ENCODE peak calls at places on chromosomes 7 and 10, in ten cellular contexts. One of them, this sample, is unnamed.

GRCh38 chr10:24556746-24557742 is 166.6 kb downstream of the ARHGAP21 start:
- DNase-seq in dorsolateral prefrontal cortex: no peak
- DNase-seq in GM20000: peak
- DNase-seq in pancreas: no peak
- DNase-seq in tibial artery: no peak
- DNase-seq in endothelial cell: peak
- DNase-seq in HFFc6: peak
- DNase-seq in left ventricle myocardium inferior: no peak
- DNase-seq in astrocyte of the spinal cord: peak
- DNase-seq in A549: peak
- DNase-seq in this sample: peak

GRCh38 chr10:109393425-109393824 is 529.9 kb downstream of the XPNPEP1 start:
- DNase-seq in HFFc6: no peak
- DNase-seq in left ventricle myocardium inferior: no peak
- DNase-seq in A549: no peak
- DNase-seq in tibial artery: no peak
- DNase-seq in dorsolateral prefrontal cortex: no peak
- DNase-seq in pancreas: no peak
- DNase-seq in astrocyte of the spinal cord: no peak
- DNase-seq in GM20000: no peak
- DNase-seq in endothelial cell: no peak
- DNase-seq in this sample: no peak

GRCh38 chr10:133365461-133366129 is 7.6 kb downstream of the ECHS1 start:
- DNase-seq in endothelial cell: no peak
- DNase-seq in left ventricle myocardium inferior: no peak
- DNase-seq in pancreas: no peak
- DNase-seq in HFFc6: no peak
- DNase-seq in GM20000: no peak
- DNase-seq in astrocyte of the spinal cord: no peak
- DNase-seq in dorsolateral prefrontal cortex: no peak
- DNase-seq in A549: no peak
- DNase-seq in tibial artery: no peak
- DNase-seq in this sample: no peak

GRCh38 chr7:5278781-5279180 is 4.0 kb upstream of the SLC29A4 start:
- DNase-seq in left ventricle myocardium inferior: no peak
- DNase-seq in pancreas: no peak
- DNase-seq in astrocyte of the spinal cord: peak
- DNase-seq in endothelial cell: no peak
- DNase-seq in HFFc6: no peak
- DNase-seq in dorsolateral prefrontal cortex: no peak
- DNase-seq in GM20000: no peak
- DNase-seq in tibial artery: no peak
- DNase-seq in A549: no peak
- DNase-seq in this sample: no peak

GRCh38 chr10:118343115-118343514 is 991 bp upstream of the FAM204A start:
- DNase-seq in GM20000: no peak
- DNase-seq in left ventricle myocardium inferior: no peak
- DNase-seq in HFFc6: peak
- DNase-seq in A549: peak
- DNase-seq in astrocyte of the spinal cord: peak
- DNase-seq in dorsolateral prefrontal cortex: no peak
- DNase-seq in pancreas: no peak
- DNase-seq in tibial artery: no peak
- DNase-seq in endothelial cell: no peak
- DNase-seq in this sample: peak

GRCh38 chr7:102280521-102280920 is 6.1 kb upstream of the SH2B2 start:
- DNase-seq in tibial artery: no peak
- DNase-seq in A549: no peak
- DNase-seq in endothelial cell: no peak
- DNase-seq in left ventricle myocardium inferior: no peak
- DNase-seq in astrocyte of the spinal cord: no peak
- DNase-seq in HFFc6: no peak
- DNase-seq in GM20000: no peak
- DNase-seq in dorsolateral prefrontal cortex: no peak
- DNase-seq in pancreas: no peak
- DNase-seq in this sample: no peak

GRCh38 chr10:68560916-68561691 is 967 bp downstream of the TET1 start:
- DNase-seq in GM20000: peak
- DNase-seq in tibial artery: peak
- DNase-seq in left ventricle myocardium inferior: peak
- DNase-seq in endothelial cell: peak
- DNase-seq in pancreas: peak
- DNase-seq in astrocyte of the spinal cord: peak
- DNase-seq in dorsolateral prefrontal cortex: no peak
- DNase-seq in HFFc6: no peak
- DNase-seq in A549: no peak
- DNase-seq in this sample: no peak

GRCh38 chr7:76515999-76516443 is 5.7 kb downstream of the UPK3B start:
- DNase-seq in endothelial cell: peak
- DNase-seq in pancreas: no peak
- DNase-seq in dorsolateral prefrontal cortex: peak
- DNase-seq in GM20000: peak
- DNase-seq in left ventricle myocardium inferior: peak
- DNase-seq in astrocyte of the spinal cord: no peak
- DNase-seq in tibial artery: no peak
- DNase-seq in HFFc6: no peak
- DNase-seq in A549: no peak
- DNase-seq in this sample: peak

GRCh38 chr10:103884681-103885139 is 29.3 kb upstream of the SH3PXD2A start:
- DNase-seq in astrocyte of the spinal cord: peak
- DNase-seq in dorsolateral prefrontal cortex: no peak
- DNase-seq in endothelial cell: peak
- DNase-seq in A549: peak
- DNase-seq in left ventricle myocardium inferior: no peak
- DNase-seq in HFFc6: peak
- DNase-seq in pancreas: no peak
- DNase-seq in GM20000: peak
- DNase-seq in tibial artery: no peak
- DNase-seq in this sample: peak

GRCh38 chr10:110005716-110006115 is 2.1 kb upstream of the ADD3 start:
- DNase-seq in tibial artery: peak
- DNase-seq in GM20000: no peak
- DNase-seq in left ventricle myocardium inferior: peak
- DNase-seq in pancreas: no peak
- DNase-seq in astrocyte of the spinal cord: peak
- DNase-seq in dorsolateral prefrontal cortex: peak
- DNase-seq in A549: peak
- DNase-seq in endothelial cell: peak
- DNase-seq in HFFc6: peak
- DNase-seq in this sample: no peak

GRCh38 chr7:155594961-155595366 is 48.6 kb upstream of the CNPY1 start:
- DNase-seq in endothelial cell: no peak
- DNase-seq in dorsolateral prefrontal cortex: no peak
- DNase-seq in A549: no peak
- DNase-seq in pancreas: no peak
- DNase-seq in GM20000: no peak
- DNase-seq in astrocyte of the spinal cord: no peak
- DNase-seq in tibial artery: no peak
- DNase-seq in left ventricle myocardium inferior: no peak
- DNase-seq in HFFc6: no peak
- DNase-seq in this sample: peak

GRCh38 chr7:9822458-9823290 is 1151.0 kb upstream of the PHF14 start:
- DNase-seq in astrocyte of the spinal cord: no peak
- DNase-seq in pancreas: no peak
- DNase-seq in tibial artery: no peak
- DNase-seq in GM20000: no peak
- DNase-seq in dorsolateral prefrontal cortex: no peak
- DNase-seq in A549: no peak
- DNase-seq in endothelial cell: no peak
- DNase-seq in left ventricle myocardium inferior: no peak
- DNase-seq in HFFc6: no peak
- DNase-seq in this sample: no peak

GRCh38 chr7:76244781-76245391 is 43.2 kb downstream of the SRRM3 start:
- DNase-seq in endothelial cell: no peak
- DNase-seq in pancreas: no peak
- DNase-seq in astrocyte of the spinal cord: no peak
- DNase-seq in GM20000: no peak
- DNase-seq in tibial artery: no peak
- DNase-seq in left ventricle myocardium inferior: no peak
- DNase-seq in dorsolateral prefrontal cortex: no peak
- DNase-seq in A549: no peak
- DNase-seq in HFFc6: no peak
- DNase-seq in this sample: no peak

DNA sequence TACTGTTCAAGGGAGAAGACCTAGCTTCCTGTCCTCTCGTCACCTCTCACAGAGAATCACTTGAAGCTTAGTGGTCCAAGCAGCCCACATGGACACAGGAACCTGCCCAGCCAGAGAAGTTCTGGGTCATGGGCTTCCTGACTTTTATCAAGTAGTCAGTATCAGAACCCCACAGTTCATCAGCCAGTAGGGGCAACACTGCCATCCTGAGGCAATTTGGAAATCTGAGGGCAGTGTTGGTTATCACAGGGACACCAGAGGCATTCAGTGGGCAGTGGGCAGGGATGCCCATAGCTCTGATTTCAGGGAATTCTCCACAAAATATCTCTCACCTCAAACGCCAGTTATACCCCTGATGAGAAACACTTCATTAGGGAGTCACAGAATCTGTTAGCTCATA is 22.5 kb upstream of the MGAM2 start:
- DNase-seq in A549: peak
- DNase-seq in endothelial cell: no peak
- DNase-seq in pancreas: no peak
- DNase-seq in astrocyte of the spinal cord: no peak
- DNase-seq in left ventricle myocardium inferior: no peak
- DNase-seq in dorsolateral prefrontal cortex: no peak
- DNase-seq in HFFc6: no peak
- DNase-seq in GM20000: no peak
- DNase-seq in tibial artery: no peak
- DNase-seq in this sample: no peak
- TF ChIP-seq CTCF in A549: no peak
- TF ChIP-seq CTCF in endothelial cell: no peak
- TF ChIP-seq CTCF in pancreas: no peak
- TF ChIP-seq CTCF in astrocyte of the spinal cord: no peak
- TF ChIP-seq CTCF in left ventricle myocardium inferior: no peak
- TF ChIP-seq CTCF in dorsolateral prefrontal cortex: no peak
- TF ChIP-seq CTCF in HFFc6: no peak
- TF ChIP-seq CTCF in GM20000: no peak
- TF ChIP-seq CTCF in tibial artery: no peak
- TF ChIP-seq CTCF in this sample: no peak

DNA sequence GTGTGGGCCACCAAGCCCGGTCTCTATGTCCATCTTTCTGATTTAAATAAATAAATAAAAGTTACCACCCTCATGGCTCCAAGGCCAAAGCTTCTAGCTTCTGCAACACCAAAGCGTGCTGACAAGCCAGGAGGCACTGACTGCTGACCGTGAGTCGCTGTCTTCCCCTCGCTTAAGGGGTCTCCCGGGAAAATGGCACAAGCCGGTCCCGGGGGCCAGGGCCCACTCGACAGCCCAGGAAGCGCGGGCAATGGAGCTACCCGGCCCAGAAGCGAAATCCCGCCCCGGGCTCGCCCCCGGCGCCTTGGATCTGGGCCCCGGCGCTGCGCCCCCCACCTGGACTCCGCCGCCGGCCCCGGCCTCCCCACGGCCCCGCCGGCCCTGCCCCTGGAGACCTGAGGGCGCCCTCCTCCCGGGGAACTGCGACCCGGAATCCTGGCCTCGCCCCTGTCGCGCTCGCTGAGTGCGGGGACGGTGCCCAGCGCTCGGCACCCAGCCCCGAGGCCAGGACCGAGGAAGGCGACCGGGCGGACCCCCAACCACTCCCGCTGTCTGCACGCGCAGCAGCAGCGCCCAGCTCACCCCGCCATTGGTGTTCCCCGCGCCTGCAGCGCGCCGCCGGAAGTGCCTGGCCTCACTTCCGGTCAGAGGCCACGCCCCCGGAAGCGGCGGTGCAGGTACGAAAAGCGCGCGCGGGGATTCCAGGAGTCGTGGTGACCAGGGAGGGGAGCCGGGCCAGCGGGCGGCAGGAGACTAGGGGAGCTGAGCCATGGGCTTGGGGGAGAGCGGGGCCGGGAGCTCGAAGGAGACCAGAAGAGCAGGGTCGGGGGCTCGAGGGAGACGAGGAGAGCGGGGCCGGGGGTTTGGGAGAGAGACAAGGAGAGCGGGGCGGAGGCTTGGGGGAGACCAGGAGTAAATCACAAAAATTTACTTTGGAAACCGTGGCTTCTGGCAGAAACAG is at the start of the genes MRM2 and NUDT1:
- DNase-seq in HFFc6: peak
- DNase-seq in astrocyte of the spinal cord: peak
- DNase-seq in left ventricle myocardium inferior: peak
- DNase-seq in dorsolateral prefrontal cortex: peak
- DNase-seq in endothelial cell: peak
- DNase-seq in A549: peak
- DNase-seq in tibial artery: peak
- DNase-seq in GM20000: peak
- DNase-seq in pancreas: peak
- DNase-seq in this sample: peak
- TF ChIP-seq CTCF in HFFc6: no peak
- TF ChIP-seq CTCF in astrocyte of the spinal cord: no peak
- TF ChIP-seq CTCF in left ventricle myocardium inferior: peak
- TF ChIP-seq CTCF in dorsolateral prefrontal cortex: no peak
- TF ChIP-seq CTCF in endothelial cell: no peak
- TF ChIP-seq CTCF in A549: no peak
- TF ChIP-seq CTCF in tibial artery: no peak
- TF ChIP-seq CTCF in GM20000: no peak
- TF ChIP-seq CTCF in pancreas: no peak
- TF ChIP-seq CTCF in this sample: no peak

GRCh38 chr7:31986878-31987518 is 83.2 kb downstream of the PDE1C start:
- DNase-seq in GM20000: no peak
- DNase-seq in endothelial cell: no peak
- DNase-seq in pancreas: no peak
- DNase-seq in left ventricle myocardium inferior: no peak
- DNase-seq in HFFc6: no peak
- DNase-seq in tibial artery: no peak
- DNase-seq in A549: peak
- DNase-seq in astrocyte of the spinal cord: peak
- DNase-seq in dorsolateral prefrontal cortex: no peak
- DNase-seq in this sample: no peak

GRCh38 chr7:31979690-31980330 is 90.4 kb downstream of the PDE1C start:
- DNase-seq in A549: no peak
- DNase-seq in astrocyte of the spinal cord: no peak
- DNase-seq in GM20000: no peak
- DNase-seq in tibial artery: no peak
- DNase-seq in pancreas: no peak
- DNase-seq in dorsolateral prefrontal cortex: no peak
- DNase-seq in HFFc6: no peak
- DNase-seq in left ventricle myocardium inferior: no peak
- DNase-seq in endothelial cell: no peak
- DNase-seq in this sample: no peak

GRCh38 chr7:31981874-31982390 is 88.3 kb downstream of the PDE1C start:
- DNase-seq in dorsolateral prefrontal cortex: no peak
- DNase-seq in A549: no peak
- DNase-seq in astrocyte of the spinal cord: no peak
- DNase-seq in tibial artery: no peak
- DNase-seq in HFFc6: no peak
- DNase-seq in GM20000: no peak
- DNase-seq in left ventricle myocardium inferior: peak
- DNase-seq in pancreas: no peak
- DNase-seq in endothelial cell: no peak
- DNase-seq in this sample: no peak

GRCh38 chr7:31982962-31983361 is 87.2 kb downstream of the PDE1C start:
- DNase-seq in left ventricle myocardium inferior: no peak
- DNase-seq in HFFc6: no peak
- DNase-seq in astrocyte of the spinal cord: no peak
- DNase-seq in endothelial cell: no peak
- DNase-seq in A549: no peak
- DNase-seq in dorsolateral prefrontal cortex: no peak
- DNase-seq in GM20000: no peak
- DNase-seq in tibial artery: no peak
- DNase-seq in pancreas: no peak
- DNase-seq in this sample: no peak
- TF ChIP-seq CTCF in left ventricle myocardium inferior: no peak
- TF ChIP-seq CTCF in HFFc6: no peak
- TF ChIP-seq CTCF in astrocyte of the spinal cord: no peak
- TF ChIP-seq CTCF in endothelial cell: no peak
- TF ChIP-seq CTCF in A549: no peak
- TF ChIP-seq CTCF in dorsolateral prefrontal cortex: no peak
- TF ChIP-seq CTCF in GM20000: no peak
- TF ChIP-seq CTCF in tibial artery: no peak
- TF ChIP-seq CTCF in pancreas: no peak
- TF ChIP-seq CTCF in this sample: no peak

GRCh38 chr10:25758041-25758457 is 176.0 kb upstream of the MYO3A start:
- DNase-seq in A549: peak
- DNase-seq in left ventricle myocardium inferior: no peak
- DNase-seq in tibial artery: no peak
- DNase-seq in HFFc6: no peak
- DNase-seq in astrocyte of the spinal cord: peak
- DNase-seq in pancreas: peak
- DNase-seq in GM20000: peak
- DNase-seq in dorsolateral prefrontal cortex: no peak
- DNase-seq in endothelial cell: peak
- DNase-seq in this sample: no peak
- TF ChIP-seq CTCF in A549: peak
- TF ChIP-seq CTCF in left ventricle myocardium inferior: peak
- TF ChIP-seq CTCF in tibial artery: peak
- TF ChIP-seq CTCF in HFFc6: peak
- TF ChIP-seq CTCF in astrocyte of the spinal cord: peak
- TF ChIP-seq CTCF in pancreas: peak
- TF ChIP-seq CTCF in GM20000: peak
- TF ChIP-seq CTCF in dorsolateral prefrontal cortex: peak
- TF ChIP-seq CTCF in endothelial cell: peak
- TF ChIP-seq CTCF in this sample: peak

This sample was measured in RWPE1.